ENCODE peak calls at places on chromosomes 2 and 18, in ten cellular contexts. U is 8988T, H is breast epithelium, Y is Daoy, K is germinal center, E is HEK293T, L is HT1080, V is NCI-H1694, T is mesendoderm, A is immature natural killer cell. F is an unnamed sample.

GRCh38 chr2:33321236-33321731 is 155.2 kb upstream of the RASGRP3 start:
- DNase-seq in U (no peak), H (no peak), Y (peak; percentile 75), K (no peak), E (no peak), L (peak; percentile 70), V (no peak), T (no peak), A (peak; percentile 47), F (peak; percentile 31)

GRCh38 chr2:5164806-5165525 is 527.2 kb upstream of the SOX11 start:
- DNase-seq in U (no peak), H (no peak), Y (peak; percentile 64), K (no peak), E (no peak), L (peak; percentile 88), V (no peak), T (peak; percentile 35), A (no peak), F (no peak)

GRCh38 chr2:23385748-23386421 is 906 bp downstream of the KLHL29 start:
- DNase-seq in U (peak; percentile 81), H (no peak), Y (peak; percentile 47), K (peak; percentile 47), E (peak; percentile 38), L (peak; percentile 20), V (no peak), T (peak; percentile 32), A (no peak), F (peak; percentile 16)

GRCh38 chr2:235978022-235978421 is 190.2 kb downstream of the GBX2 start:
- DNase-seq in U (no peak), H (no peak), Y (no peak), K (no peak), E (no peak), L (no peak), V (no peak), T (no peak), A (no peak), F (no peak)

GRCh38 chr2:92073815-92074548 is 2797.2 kb upstream of the TEKT4 start:
- DNase-seq in U (no peak), H (no peak), Y (no peak), K (no peak), E (no peak), L (no peak), V (no peak), T (no peak), A (no peak), F (no peak)

GRCh38 chr2:236334122-236334876 is 70.1 kb upstream of the ASB18 start:
- DNase-seq in U (no peak), H (no peak), Y (no peak), K (no peak), E (no peak), L (no peak), V (no peak), T (no peak), A (no peak), F (no peak)

GRCh38 chr18:8742382-8743361 is 37.3 kb downstream of the MTCL1 start:
- DNase-seq in U (no peak), H (no peak), Y (no peak), K (no peak), E (no peak), L (no peak), V (no peak), T (no peak), A (peak; percentile 23), F (no peak)

GRCh38 chr2:107743274-107743673 is 83.4 kb upstream of the RGPD4 start:
- DNase-seq in U (no peak), H (no peak), Y (peak; percentile 14), K (no peak), E (no peak), L (no peak), V (no peak), T (no peak), A (no peak), F (no peak)

GRCh38 chr2:239991689-239992314 is 33.3 kb downstream of the NDUFA10 start:
- DNase-seq in U (no peak), H (no peak), Y (peak; percentile 15), K (peak; percentile 31), E (peak; percentile 32), L (peak; percentile 34), V (peak; percentile 75), T (peak; percentile 60), A (peak; percentile 42), F (peak; percentile 66)

GRCh38 chr2:235168174-235168979 is 216.6 kb downstream of the SH3BP4 start:
- DNase-seq in U (no peak), H (no peak), Y (no peak), K (no peak), E (no peak), L (no peak), V (no peak), T (no peak), A (no peak), F (peak; percentile 6)

GRCh38 chr2:197628043-197628500 is 47.3 kb downstream of the RFTN2 start:
- DNase-seq in U (no peak), H (no peak), Y (peak; percentile 61), K (no peak), E (no peak), L (peak; percentile 72), V (no peak), T (no peak), A (no peak), F (peak; percentile 87)

GRCh38 chr18:33934258-33934657 is 290.5 kb downstream of the NOL4 start:
- DNase-seq in U (no peak), H (no peak), Y (no peak), K (no peak), E (no peak), L (no peak), V (no peak), T (no peak), A (no peak), F (no peak)

GRCh38 chr2:2739231-2739795 is 408.2 kb upstream of the MYT1L start:
- DNase-seq in U (no peak), H (no peak), Y (no peak), K (no peak), E (no peak), L (no peak), V (no peak), T (no peak), A (no peak), F (no peak)

GRCh38 chr18:80034852-80035406 is 695 bp downstream of the RBFA start:
- DNase-seq in U (no peak), H (no peak), Y (no peak), K (no peak), E (no peak), L (no peak), V (no peak), T (no peak), A (no peak), F (no peak)

GRCh38 chr2:102848366-102848839 is 86.6 kb downstream of the TMEM182 start:
- DNase-seq in U (peak; percentile 50), H (no peak), Y (peak; percentile 91), K (peak; percentile 34), E (peak; percentile 74), L (peak; percentile 83), V (peak; percentile 50), T (peak; percentile 90), A (no peak), F (peak; percentile 88)

GRCh38 chr2:176501652-176502051 is 232.4 kb downstream of the MTX2 start:
- DNase-seq in U (no peak), H (no peak), Y (no peak), K (no peak), E (no peak), L (no peak), V (no peak), T (no peak), A (no peak), F (no peak)

GRCh38 chr2:67797801-67798535 is 264.8 kb downstream of the C1D start:
- DNase-seq in U (no peak), H (no peak), Y (peak; percentile 15), K (no peak), E (no peak), L (peak; percentile 25), V (no peak), T (peak; percentile 35), A (no peak), F (peak; percentile 36)

GRCh38 chr2:38750793-38751042 is 443 bp downstream of the SRSF7 start:
- DNase-seq in U (peak; percentile 56), H (peak; percentile 63), Y (no peak), K (peak; percentile 75), E (peak; percentile 45), L (no peak), V (no peak), T (no peak), A (no peak), F (peak; percentile 65)

GRCh38 chr2:8798393-8798792 is 39.0 kb downstream of the KIDINS220 start:
- DNase-seq in U (no peak), H (no peak), Y (no peak), K (no peak), E (no peak), L (no peak), V (no peak), T (no peak), A (no peak), F (no peak)

GRCh38 chr2:104862061-104862941 is 8.4 kb downstream of the POU3F3 start:
- DNase-seq in U (no peak), H (no peak), Y (peak; percentile 68), K (no peak), E (no peak), L (no peak), V (no peak), T (peak; percentile 77), A (no peak), F (no peak)

GRCh38 chr2:8169443-8169842 is 512.4 kb upstream of the ID2 start:
- DNase-seq in U (no peak), H (no peak), Y (no peak), K (no peak), E (no peak), L (no peak), V (no peak), T (no peak), A (no peak), F (no peak)

GRCh38 chr2:1745171-1746023 is 1.1 kb upstream of the PXDN start:
- DNase-seq in U (no peak), H (no peak), Y (no peak), K (no peak), E (no peak), L (no peak), V (no peak), T (no peak), A (no peak), F (no peak)

GRCh38 chr2:55268288-55268906 is 634 bp downstream of the MTIF2 start:
- DNase-seq in U (no peak), H (no peak), Y (no peak), K (no peak), E (peak; percentile 8), L (no peak), V (no peak), T (no peak), A (no peak), F (peak; percentile 10)

GRCh38 chr2:232088771-232089170 is 127.3 kb downstream of the DIS3L2 start:
- DNase-seq in U (no peak), H (no peak), Y (no peak), K (no peak), E (no peak), L (no peak), V (no peak), T (peak; percentile 3), A (no peak), F (no peak)

GRCh38 chr2:102103284-102103683 is 39.3 kb upstream of the IL1R1 start:
- DNase-seq in U (no peak), H (no peak), Y (no peak), K (no peak), E (no peak), L (no peak), V (no peak), T (no peak), A (no peak), F (no peak)

GRCh38 chr2:111155610-111156009 is 34.9 kb downstream of the BCL2L11 start:
- DNase-seq in U (no peak), H (no peak), Y (no peak), K (no peak), E (no peak), L (peak; percentile 14), V (no peak), T (no peak), A (no peak), F (no peak)

GRCh38 chr2:56680971-56681631 is 497.3 kb downstream of the CCDC85A start:
- DNase-seq in U (no peak), H (no peak), Y (peak; percentile 36), K (no peak), E (no peak), L (peak; percentile 41), V (no peak), T (no peak), A (no peak), F (peak; percentile 20)

GRCh38 chr2:128510701-128511100 is 192.0 kb upstream of the HS6ST1 start:
- DNase-seq in U (no peak), H (no peak), Y (no peak), K (no peak), E (no peak), L (no peak), V (no peak), T (no peak), A (no peak), F (no peak)

F was measured in myocyte.